ENCODE peak calls at places on chromosomes 13 and 19, in seven cellular contexts. C is colonic mucosa; W is IMR-90; I is PC-3; U is CD4-positive, alpha-beta T cell; S is GM23248; F is tibial nerve. K is an unnamed sample.
A peak's percentile ranks its signal among the peaks of the same experiment; 100 is the strongest.

GRCh38 chr19:6551091-6551490 is 20.3 kb downstream of the TNFSF9 start:
- DNase-seq in C (no peak), W (no peak), I (no peak), U (no peak), S (no peak), F (no peak), K (no peak)

GRCh38 chr13:72174549-72174948 is 307.5 kb upstream of the DACH1 start:
- DNase-seq in C (no peak), W (no peak), I (no peak), U (no peak), S (no peak), F (no peak), K (no peak)

GRCh38 chr13:75771818-75772217 is 135.7 kb downstream of the LMO7 start:
- DNase-seq in C (no peak), W (peak; percentile 91), I (peak; percentile 80), U (no peak), S (peak; percentile 86), F (no peak), K (peak; percentile 83)

GRCh38 chr19:41575998-41576397 is at the start of gene CEACAM21:
- DNase-seq in C (peak; percentile 59), W (no peak), I (no peak), U (peak; percentile 28), S (no peak), F (no peak), K (no peak)

GRCh38 chr19:11659612-11660011 is 62.3 kb downstream of the ZNF627 start:
- DNase-seq in C (no peak), W (peak; percentile 12), I (peak; percentile 55), U (no peak), S (peak; percentile 36), F (no peak), K (peak; percentile 6)

GRCh38 chr19:15251749-15252397 is 19.6 kb upstream of the EPHX3 start:
- DNase-seq in C (peak; percentile 56), W (peak; percentile 96), I (peak; percentile 55), U (no peak), S (peak; percentile 97), F (peak; percentile 56), K (peak; percentile 61)

GRCh38 chr19:35042056-35042730 is 672 bp downstream of the HPN start:
- DNase-seq in C (no peak), W (no peak), I (no peak), U (no peak), S (no peak), F (no peak), K (no peak)

GRCh38 chr19:33248954-33249613 is 23.4 kb upstream of the SLC7A10 start:
- DNase-seq in C (no peak), W (no peak), I (peak; percentile 39), U (no peak), S (peak; percentile 54), F (no peak), K (no peak)

GRCh38 chr13:81986308-81986707 is 1645.4 kb upstream of the SPRY2 start:
- DNase-seq in C (no peak), W (no peak), I (peak; percentile 1), U (no peak), S (no peak), F (no peak), K (no peak)

GRCh38 chr19:46416077-46416709 is 2.8 kb upstream of the CCDC8 start:
- DNase-seq in C (peak; percentile 73), W (peak; percentile 75), I (peak; percentile 63), U (no peak), S (peak; percentile 86), F (peak; percentile 58), K (peak; percentile 83)

GRCh38 chr13:51315658-51316057 is 23.8 kb upstream of the SERPINE3 start:
- DNase-seq in C (no peak), W (no peak), I (no peak), U (no peak), S (peak; percentile 53), F (no peak), K (no peak)

GRCh38 chr13:102386461-102386860 is 15.4 kb downstream of the FGF14 start:
- DNase-seq in C (no peak), W (no peak), I (no peak), U (no peak), S (no peak), F (no peak), K (no peak)

GRCh38 chr19:49390978-49391304 is 2.9 kb downstream of the KASH5 start:
- DNase-seq in C (no peak), W (no peak), I (no peak), U (no peak), S (no peak), F (no peak), K (no peak)

GRCh38 chr13:107867701-107868661 is 347.4 kb downstream of the LIG4 start:
- DNase-seq in C (no peak), W (peak; percentile 57), I (peak; percentile 61), U (no peak), S (peak; percentile 84), F (no peak), K (peak; percentile 41)

GRCh38 chr19:3775374-3775711 is 3.3 kb upstream of the RAX2 start:
- DNase-seq in C (no peak), W (no peak), I (no peak), U (no peak), S (no peak), F (no peak), K (no peak)

GRCh38 chr13:99256709-99257108 is 1.5 kb downstream of the GPR18 start:
- DNase-seq in C (no peak), W (peak; percentile 58), I (no peak), U (no peak), S (peak; percentile 69), F (no peak), K (no peak)

GRCh38 chr13:79338343-79338742 is 67.7 kb downstream of the RBM26 start:
- DNase-seq in C (no peak), W (peak; percentile 2), I (no peak), U (no peak), S (no peak), F (no peak), K (no peak)

GRCh38 chr13:25292301-25292700 is 5.0 kb upstream of the MTMR6 start:
- DNase-seq in C (peak; percentile 20), W (peak; percentile 47), I (peak; percentile 6), U (peak; percentile 17), S (no peak), F (no peak), K (peak; percentile 25)

DNA sequence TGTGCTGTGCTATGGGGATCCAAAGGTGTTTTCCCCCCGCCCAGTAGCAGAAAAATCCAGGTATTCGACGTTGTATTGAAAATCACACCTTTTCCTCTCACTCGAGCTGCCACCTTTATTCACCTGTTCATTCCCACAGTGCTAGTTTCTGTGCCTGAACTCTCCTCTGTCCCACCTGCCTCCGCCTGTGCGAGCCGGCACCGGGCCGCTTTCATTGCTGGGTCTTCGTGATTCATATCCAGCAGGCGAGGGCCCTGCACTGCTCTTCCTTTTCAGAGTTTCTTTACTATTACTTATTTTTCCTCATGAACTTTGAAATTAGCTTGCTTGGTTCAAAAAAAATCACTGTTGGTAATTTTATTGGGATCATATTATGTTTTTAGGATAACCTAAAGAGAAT is 42.4 kb upstream of the SOX1 start:
- DNase-seq in C (no peak), W (no peak), I (no peak), U (no peak), S (no peak), F (no peak), K (no peak)
- H3K9me3 ChIP-seq in C (no peaks in the 10 kb centered on the region), W (peaks cover 42% of the 10 kb centered on the region), I (no peaks in the 10 kb centered on the region), U (no peaks in the 10 kb centered on the region), S (no peaks in the 10 kb centered on the region), F (peaks cover 2% of the 10 kb centered on the region), K (peaks cover 38% of the 10 kb centered on the region)

GRCh38 chr19:55882626-55883025 is 46.3 kb downstream of the NLRP4 start:
- DNase-seq in C (no peak), W (no peak), I (no peak), U (no peak), S (no peak), F (no peak), K (no peak)
- H3K9me3 ChIP-seq in C (no peaks in the 10 kb centered on the region), W (peaks cover 26% of the 10 kb centered on the region), I (no peaks in the 10 kb centered on the region), U (peaks cover 16% of the 10 kb centered on the region), S (no peaks in the 10 kb centered on the region), F (peaks cover 6% of the 10 kb centered on the region), K (peaks cover 24% of the 10 kb centered on the region)

GRCh38 chr19:52022193-52022592 is 6.0 kb downstream of the ZNF614 start:
- DNase-seq in C (no peak), W (no peak), I (no peak), U (no peak), S (no peak), F (no peak), K (no peak)
- H3K9me3 ChIP-seq in C (peaks cover 4% of the 10 kb centered on the region), W (peaks cover 18% of the 10 kb centered on the region), I (peaks cover 62% of the 10 kb centered on the region), U (peaks cover 88% of the 10 kb centered on the region), S (no peaks in the 10 kb centered on the region), F (peaks cover 68% of the 10 kb centered on the region), K (peaks cover 29% of the 10 kb centered on the region)

GRCh38 chr19:30376272-30376671 is 4.1 kb downstream of the ZNF536 start:
- DNase-seq in C (no peak), W (no peak), I (no peak), U (no peak), S (no peak), F (no peak), K (no peak)

GRCh38 chr19:30376826-30377425 is 4.7 kb downstream of the ZNF536 start:
- DNase-seq in C (no peak), W (no peak), I (no peak), U (no peak), S (no peak), F (no peak), K (no peak)

GRCh38 chr19:30379841-30380610 is 7.8 kb downstream of the ZNF536 start:
- DNase-seq in C (no peak), W (no peak), I (no peak), U (no peak), S (no peak), F (no peak), K (no peak)

GRCh38 chr19:30381366-30381765 is 9.2 kb downstream of the ZNF536 start:
- DNase-seq in C (no peak), W (no peak), I (no peak), U (no peak), S (no peak), F (no peak), K (no peak)

GRCh38 chr19:30378701-30379100 is 6.5 kb downstream of the ZNF536 start:
- DNase-seq in C (no peak), W (no peak), I (no peak), U (no peak), S (no peak), F (no peak), K (no peak)
- H3K9me3 ChIP-seq in C (no peaks in the 10 kb centered on the region), W (peaks cover 20% of the 10 kb centered on the region), I (no peaks in the 10 kb centered on the region), U (no peaks in the 10 kb centered on the region), S (no peaks in the 10 kb centered on the region), F (no peaks in the 10 kb centered on the region), K (peaks cover 36% of the 10 kb centered on the region)

GRCh38 chr19:27717825-27718224 is 1495.1 kb downstream of the UQCRFS1 start:
- DNase-seq in C (no peak), W (no peak), I (no peak), U (no peak), S (no peak), F (no peak), K (no peak)
- H3K9me3 ChIP-seq in C (no peaks in the 10 kb centered on the region), W (peaks cover 8% of the 10 kb centered on the region), I (no peaks in the 10 kb centered on the region), U (peaks cover 77% of the 10 kb centered on the region), S (no peaks in the 10 kb centered on the region), F (peaks cover 27% of the 10 kb centered on the region), K (no peaks in the 10 kb centered on the region)

K was measured in mammary epithelial cell.